ENCODE peak calls at places on chromosome 9, in eight cellular contexts. C is HCT116, D is GM23338, I is MM.1S, J is PC-3, M is OCI-LY7, Q is neural progenitor cell, T is SK-N-SH. K is an unnamed sample.

GRCh38 chr9:124975131-124975530 is 34.2 kb upstream of the GOLGA1 start:
- DNase-seq in C (no peak), Q (no peak), T (no peak), I (peak), D (peak), J (no peak), M (no peak), K (no peak)

GRCh38 chr9:132541966-132542830 is 40.2 kb upstream of the BARHL1 start:
- DNase-seq in D (no peak), Q (peak), M (no peak), T (no peak), J (no peak), C (no peak), I (no peak), K (no peak)

GRCh38 chr9:133233681-133234432 is 24.8 kb upstream of the OBP2B start:
- DNase-seq in M (no peak), D (no peak), J (no peak), T (no peak), Q (no peak), I (no peak), C (no peak), K (no peak)

GRCh38 chr9:38281917-38282316 is 110.6 kb upstream of the ALDH1B1 start:
- DNase-seq in C (no peak), Q (no peak), M (no peak), D (no peak), I (no peak), T (no peak), J (no peak), K (no peak)

GRCh38 chr9:130536594-130537215 is 42.7 kb upstream of the FUBP3 start:
- DNase-seq in T (no peak), Q (no peak), D (no peak), I (no peak), J (no peak), M (no peak), C (no peak), K (no peak)

GRCh38 chr9:128921881-128922763 is 1.3 kb downstream of the PHYHD1 start:
- DNase-seq in T (no peak), Q (peak), I (no peak), M (peak), J (no peak), D (peak), C (no peak), K (peak)

GRCh38 chr9:128159073-128159783 is 837 bp upstream of the BBLN start:
- DNase-seq in I (peak), J (no peak), M (peak), C (peak), T (no peak), Q (no peak), D (no peak), K (no peak)

GRCh38 chr9:4494337-4494736 is 4.1 kb downstream of the SLC1A1 start:
- DNase-seq in J (peak), I (no peak), D (no peak), T (no peak), C (no peak), M (no peak), Q (no peak), K (no peak)

GRCh38 chr9:74666625-74667316 is 169.6 kb downstream of the RORB start:
- DNase-seq in I (no peak), D (no peak), T (no peak), M (no peak), J (no peak), C (no peak), Q (no peak), K (no peak)

GRCh38 chr9:133421615-133422542 is at the start of gene ADAMTS13:
- DNase-seq in M (peak), D (peak), C (no peak), J (no peak), I (no peak), T (no peak), Q (peak), K (no peak)

GRCh38 chr9:104905931-104906330 is 22.0 kb downstream of the ABCA1 start:
- DNase-seq in M (no peak), I (no peak), Q (no peak), D (no peak), C (no peak), J (no peak), T (no peak), K (no peak)

GRCh38 chr9:134957165-134957944 is 39.6 kb upstream of the FCN1 start:
- DNase-seq in T (no peak), J (no peak), D (no peak), Q (peak), C (no peak), M (no peak), I (no peak), K (no peak)

GRCh38 chr9:70262948-70263347 is 4.2 kb downstream of the SMC5 start:
- DNase-seq in J (peak), D (no peak), M (no peak), I (no peak), T (no peak), Q (no peak), C (no peak), K (no peak)

GRCh38 chr9:87650611-87651295 is 75.2 kb upstream of the CTSL start:
- DNase-seq in Q (no peak), J (no peak), D (no peak), M (no peak), T (peak), I (no peak), C (no peak), K (no peak)

GRCh38 chr9:14326264-14326826 is 12.4 kb upstream of the NFIB start:
- DNase-seq in Q (no peak), J (peak), D (no peak), M (peak), C (no peak), T (no peak), I (peak), K (no peak)

GRCh38 chr9:137148242-137148641 is 9.3 kb downstream of the GRIN1 start:
- DNase-seq in T (no peak), C (no peak), I (peak), M (no peak), D (no peak), Q (no peak), J (no peak), K (no peak)

GRCh38 chr9:13100914-13101572 is 178.4 kb downstream of the MPDZ start:
- DNase-seq in C (no peak), D (no peak), Q (no peak), M (no peak), I (no peak), T (no peak), J (no peak), K (no peak)

GRCh38 chr9:17839744-17840143 is 260.9 kb downstream of the SH3GL2 start:
- DNase-seq in I (no peak), Q (no peak), D (no peak), J (no peak), C (no peak), M (no peak), T (no peak), K (peak)

GRCh38 chr9:7147136-7148090 is 389.6 kb downstream of the KDM4C start:
- DNase-seq in C (no peak), I (no peak), M (no peak), D (no peak), J (no peak), T (no peak), Q (no peak), K (no peak)

GRCh38 chr9:74609671-74610416 is 112.7 kb downstream of the RORB start:
- DNase-seq in J (peak), M (peak), D (peak), Q (peak), I (no peak), C (no peak), T (peak), K (no peak)

GRCh38 chr9:13171261-13171660 is 108.2 kb downstream of the MPDZ start:
- DNase-seq in J (no peak), D (no peak), Q (no peak), T (no peak), M (no peak), I (no peak), C (no peak), K (no peak)

GRCh38 chr9:133505901-133506652 is 18.7 kb downstream of the MYMK start:
- DNase-seq in J (no peak), Q (no peak), C (no peak), T (peak), D (no peak), I (no peak), M (no peak), K (no peak)

GRCh38 chr9:35771943-35772342 is 17.9 kb upstream of the MSMP start:
- DNase-seq in Q (no peak), D (no peak), M (no peak), C (no peak), J (peak), I (no peak), T (no peak), K (peak)

GRCh38 chr9:371349-371748 is 156.7 kb downstream of the DOCK8 start:
- DNase-seq in Q (no peak), D (no peak), C (no peak), M (no peak), T (no peak), I (no peak), J (no peak), K (peak)

GRCh38 chr9:129336601-129337286 is 158.7 kb upstream of the IER5L start:
- DNase-seq in C (no peak), M (peak), T (no peak), Q (peak), J (no peak), D (peak), I (peak), K (peak)

GRCh38 chr9:134554011-134554749 is 87.4 kb upstream of the COL5A1 start:
- DNase-seq in D (no peak), I (no peak), Q (no peak), M (no peak), C (no peak), T (no peak), J (no peak), K (no peak)

GRCh38 chr9:108367188-108367587 is 488.6 kb downstream of the ACTL7B start:
- DNase-seq in Q (no peak), I (no peak), D (no peak), C (no peak), M (no peak), J (no peak), T (no peak), K (no peak)

GRCh38 chr9:129708799-129709198 is 43.4 kb downstream of the PRRX2 start:
- DNase-seq in M (no peak), I (no peak), Q (no peak), J (no peak), C (no peak), D (no peak), T (no peak), K (no peak)

GRCh38 chr9:109868222-109868621 is 88.2 kb downstream of the PALM2AKAP2 start:
- DNase-seq in Q (peak), T (no peak), I (no peak), M (no peak), J (no peak), C (no peak), D (peak), K (no peak)

GRCh38 chr9:132671620-132672412 is 1.6 kb downstream of the GTF3C4 start:
- DNase-seq in D (no peak), Q (no peak), I (no peak), M (no peak), J (no peak), T (no peak), C (no peak), K (no peak)

GRCh38 chr9:113611461-113612215 is 148.1 kb downstream of the RGS3 start:
- DNase-seq in J (no peak), M (no peak), D (no peak), C (no peak), I (no peak), T (no peak), Q (no peak), K (no peak)

GRCh38 chr9:136542246-136543041 is 3.4 kb downstream of the NOTCH1 start:
- DNase-seq in C (no peak), Q (peak), I (no peak), D (no peak), M (no peak), T (no peak), J (no peak), K (no peak)

GRCh38 chr9:137902646-137903045 is 25.1 kb downstream of the CACNA1B start:
- DNase-seq in D (no peak), J (no peak), M (no peak), T (no peak), Q (no peak), I (no peak), C (no peak), K (no peak)

GRCh38 chr9:38229123-38229829 is 160.2 kb upstream of the SHB start:
- DNase-seq in J (no peak), Q (peak), D (peak), M (no peak), T (no peak), I (no peak), C (no peak), K (peak)

GRCh38 chr9:126498331-126498730 is 115.4 kb upstream of the LMX1B start:
- DNase-seq in I (no peak), D (no peak), C (no peak), M (no peak), T (no peak), J (no peak), Q (no peak), K (no peak)

GRCh38 chr9:126499911-126500599 is 113.7 kb upstream of the LMX1B start:
- DNase-seq in M (no peak), Q (no peak), T (no peak), D (peak), C (no peak), I (no peak), J (no peak), K (no peak)

GRCh38 chr9:126497673-126498255 is 116.0 kb upstream of the LMX1B start:
- DNase-seq in T (no peak), I (no peak), C (no peak), M (no peak), D (no peak), J (no peak), Q (no peak), K (no peak)

GRCh38 chr9:126500600-126501382 is 112.9 kb upstream of the LMX1B start:
- DNase-seq in J (peak), D (peak), Q (peak), M (peak), C (peak), I (peak), T (peak), K (peak)

DNA sequence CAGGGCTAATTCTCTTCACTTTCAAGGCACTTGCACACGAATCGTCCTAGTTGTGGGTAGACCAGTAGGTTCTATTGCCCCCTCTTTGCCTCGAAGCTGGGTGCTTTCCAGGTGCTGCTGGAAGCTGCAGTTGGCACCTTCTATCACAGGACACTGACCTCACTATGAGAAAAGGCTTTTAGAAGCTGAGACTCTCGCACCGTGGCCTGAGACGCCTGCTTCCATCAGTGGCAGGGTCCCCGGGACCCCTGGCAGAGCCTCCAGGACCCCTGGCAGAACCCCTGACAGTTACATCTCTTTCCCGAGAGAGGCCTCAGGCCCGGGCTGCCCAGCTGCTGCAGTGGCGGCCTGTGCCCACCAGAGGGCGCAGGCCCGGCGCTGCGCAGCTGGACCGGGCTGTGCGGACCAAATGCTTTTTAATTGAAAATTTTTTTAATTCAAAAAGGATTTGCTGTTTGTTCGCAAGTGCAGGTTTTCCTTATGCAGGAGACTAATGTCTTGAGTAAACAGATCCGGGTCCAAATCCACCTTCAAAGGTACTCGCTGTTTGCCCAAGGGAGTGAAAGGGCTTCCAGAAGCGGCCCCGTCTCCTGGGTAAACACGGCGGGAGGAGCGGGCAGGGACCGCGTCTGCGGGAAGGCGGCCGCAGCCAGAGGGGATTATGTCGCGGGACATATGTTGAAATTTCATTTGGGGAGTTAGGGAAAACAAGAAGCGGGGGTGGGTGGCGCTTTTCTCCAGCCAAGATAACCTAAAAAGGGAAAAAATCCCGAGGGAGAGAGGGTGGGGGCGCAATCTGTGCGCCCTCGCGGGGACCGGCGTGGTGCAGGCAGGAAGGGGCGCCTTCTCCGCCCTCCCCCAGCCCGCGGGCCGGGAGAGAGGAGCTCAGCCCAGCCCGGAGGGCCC is 114.5 kb upstream of the LMX1B start:
- DNase-seq in I (peak), C (no peak), Q (peak), T (peak), J (peak), M (peak), D (peak), K (peak)
- TF ChIP-seq EZH2phosphoT487 in I (no peak), C (no peak), Q (peak), T (no peak), J (no peak), M (no peak), D (no peak), K (peak)

GRCh38 chr9:9352877-9353481 is 1259.8 kb downstream of the PTPRD start:
- DNase-seq in T (no peak), C (no peak), J (peak), M (peak), D (peak), Q (peak), I (no peak), K (peak)
- TF ChIP-seq CTCF in T (peak), C (peak), J (peak), M (peak), D (peak), Q (peak), I (peak), K (peak)

DNA sequence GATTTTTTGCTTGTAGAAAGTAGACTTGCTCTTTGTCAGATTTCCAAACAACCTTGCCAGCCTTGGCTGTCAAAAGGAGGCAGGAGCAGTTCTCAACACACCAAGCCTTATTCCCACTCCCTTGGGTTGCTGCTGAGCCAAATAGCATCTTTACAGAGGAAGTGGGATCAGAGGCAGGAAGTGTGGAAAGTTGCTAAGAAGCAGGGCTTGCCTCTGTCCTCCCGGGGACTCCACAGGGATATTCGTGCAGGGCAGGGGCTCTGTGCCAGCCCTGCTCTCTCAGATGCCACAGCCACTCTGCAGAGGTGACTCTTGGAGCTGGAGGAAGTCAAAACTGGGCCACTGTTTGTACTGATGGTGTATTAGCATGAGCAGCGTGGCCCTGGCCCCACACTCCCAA is 24.3 kb downstream of the PTPDC1 start:
- DNase-seq in Q (no peak), D (peak), M (no peak), C (no peak), T (no peak), J (no peak), I (no peak), K (no peak)
- TF ChIP-seq EZH2phosphoT487 in Q (no peak), D (no peak), M (no peak), C (no peak), T (no peak), J (no peak), I (no peak), K (no peak)

DNA sequence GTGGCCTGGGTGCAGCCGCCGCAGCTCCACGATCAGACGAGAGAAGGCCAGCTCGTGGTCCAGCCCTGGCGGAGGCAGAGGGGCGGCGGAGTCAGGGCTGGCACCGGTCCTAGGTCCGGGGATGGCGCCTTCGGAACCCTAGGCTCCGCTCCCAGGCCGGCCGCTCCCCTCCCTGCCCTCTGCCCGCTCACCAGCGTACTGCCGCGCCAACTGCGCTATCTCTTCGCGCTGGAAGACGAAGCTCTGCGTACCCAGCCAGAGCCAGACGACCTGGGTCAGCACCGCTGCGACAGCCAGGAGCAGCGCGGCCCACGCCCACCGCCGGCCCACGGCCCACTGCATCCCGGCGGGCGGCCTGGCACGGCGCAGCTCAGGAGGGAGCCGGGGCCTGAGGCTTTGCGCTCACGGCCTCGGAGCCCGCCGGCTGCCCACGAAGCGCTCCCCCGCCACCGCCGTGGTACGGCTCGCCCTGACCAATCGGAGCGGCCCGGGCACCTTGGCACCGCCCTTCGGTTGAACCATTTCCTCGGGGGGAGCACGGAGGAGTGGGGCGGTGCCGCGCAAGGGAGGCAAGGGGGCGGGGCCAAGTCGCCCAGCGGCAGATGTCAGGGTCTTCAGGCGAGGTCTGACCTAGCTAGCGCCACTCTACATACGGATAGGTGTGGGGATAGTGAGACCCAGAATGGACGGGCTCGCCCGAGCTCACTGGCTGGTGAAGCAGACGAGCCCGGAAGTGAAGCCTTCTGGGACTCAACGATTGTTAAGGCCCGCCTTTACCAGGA is at the start of gene SIGMAR1:
- DNase-seq in Q (peak), J (peak), T (peak), M (peak), D (peak), C (peak), I (peak), K (peak)
- TF ChIP-seq CTCF in Q (peak), J (no peak), T (no peak), M (no peak), D (no peak), C (no peak), I (no peak), K (no peak)